ENCODE peak calls at places on chromosome 3, in eight cellular contexts. One of them, this sample, is unnamed.

GRCh38 chr3:126402666-126403302 is 8.1 kb downstream of the CFAP100 start:
- DNase-seq in pons: no peak
- DNase-seq in GM20000: no peak
- DNase-seq in activated effector memory CD4-positive, alpha-beta T cell treated with Interleukin-2 at 50 U/mL for 16 hours: no peak
- DNase-seq in GM12892: no peak
- DNase-seq in tibial artery: peak
- DNase-seq in activated CD4-positive, CD25-positive, alpha-beta regulatory T cell treated with anti-CD3 and anti-CD28 coated beads, Interleukin-2, amount 50 U/mL, for 16 hours: no peak
- DNase-seq in A549: no peak
- DNase-seq in this sample: no peak

GRCh38 chr3:58333206-58334012 is 717 bp downstream of the PXK start:
- DNase-seq in pons: no peak
- DNase-seq in GM20000: peak
- DNase-seq in activated effector memory CD4-positive, alpha-beta T cell treated with Interleukin-2 at 50 U/mL for 16 hours: peak
- DNase-seq in GM12892: peak
- DNase-seq in tibial artery: peak
- DNase-seq in activated CD4-positive, CD25-positive, alpha-beta regulatory T cell treated with anti-CD3 and anti-CD28 coated beads, Interleukin-2, amount 50 U/mL, for 16 hours: no peak
- DNase-seq in A549: no peak
- DNase-seq in this sample: no peak

GRCh38 chr3:125003369-125003853 is 52.4 kb downstream of the HEG1 start:
- DNase-seq in pons: peak
- DNase-seq in GM20000: no peak
- DNase-seq in activated effector memory CD4-positive, alpha-beta T cell treated with Interleukin-2 at 50 U/mL for 16 hours: no peak
- DNase-seq in GM12892: no peak
- DNase-seq in tibial artery: no peak
- DNase-seq in activated CD4-positive, CD25-positive, alpha-beta regulatory T cell treated with anti-CD3 and anti-CD28 coated beads, Interleukin-2, amount 50 U/mL, for 16 hours: no peak
- DNase-seq in A549: no peak
- DNase-seq in this sample: no peak

GRCh38 chr3:95154775-95155174 is 1091.9 kb downstream of the NSUN3 start:
- DNase-seq in pons: no peak
- DNase-seq in GM20000: no peak
- DNase-seq in activated effector memory CD4-positive, alpha-beta T cell treated with Interleukin-2 at 50 U/mL for 16 hours: no peak
- DNase-seq in GM12892: no peak
- DNase-seq in tibial artery: no peak
- DNase-seq in activated CD4-positive, CD25-positive, alpha-beta regulatory T cell treated with anti-CD3 and anti-CD28 coated beads, Interleukin-2, amount 50 U/mL, for 16 hours: no peak
- DNase-seq in A549: no peak
- DNase-seq in this sample: no peak

GRCh38 chr3:170355738-170356595 is 1.5 kb upstream of the SKIL start:
- DNase-seq in pons: peak
- DNase-seq in GM20000: peak
- DNase-seq in activated effector memory CD4-positive, alpha-beta T cell treated with Interleukin-2 at 50 U/mL for 16 hours: no peak
- DNase-seq in GM12892: no peak
- DNase-seq in tibial artery: peak
- DNase-seq in activated CD4-positive, CD25-positive, alpha-beta regulatory T cell treated with anti-CD3 and anti-CD28 coated beads, Interleukin-2, amount 50 U/mL, for 16 hours: no peak
- DNase-seq in A549: no peak
- DNase-seq in this sample: peak

GRCh38 chr3:4417449-4417848 is 49.6 kb downstream of the SUMF1 start:
- DNase-seq in pons: peak
- DNase-seq in GM20000: no peak
- DNase-seq in activated effector memory CD4-positive, alpha-beta T cell treated with Interleukin-2 at 50 U/mL for 16 hours: no peak
- DNase-seq in GM12892: no peak
- DNase-seq in tibial artery: peak
- DNase-seq in activated CD4-positive, CD25-positive, alpha-beta regulatory T cell treated with anti-CD3 and anti-CD28 coated beads, Interleukin-2, amount 50 U/mL, for 16 hours: no peak
- DNase-seq in A549: no peak
- DNase-seq in this sample: no peak

GRCh38 chr3:188624384-188624783 is 470.4 kb downstream of the LPP start:
- DNase-seq in pons: peak
- DNase-seq in GM20000: no peak
- DNase-seq in activated effector memory CD4-positive, alpha-beta T cell treated with Interleukin-2 at 50 U/mL for 16 hours: no peak
- DNase-seq in GM12892: no peak
- DNase-seq in tibial artery: peak
- DNase-seq in activated CD4-positive, CD25-positive, alpha-beta regulatory T cell treated with anti-CD3 and anti-CD28 coated beads, Interleukin-2, amount 50 U/mL, for 16 hours: no peak
- DNase-seq in A549: no peak
- DNase-seq in this sample: no peak

GRCh38 chr3:138113309-138113708 is 2.1 kb downstream of the DZIP1L start:
- DNase-seq in pons: no peak
- DNase-seq in GM20000: no peak
- DNase-seq in activated effector memory CD4-positive, alpha-beta T cell treated with Interleukin-2 at 50 U/mL for 16 hours: no peak
- DNase-seq in GM12892: no peak
- DNase-seq in tibial artery: no peak
- DNase-seq in activated CD4-positive, CD25-positive, alpha-beta regulatory T cell treated with anti-CD3 and anti-CD28 coated beads, Interleukin-2, amount 50 U/mL, for 16 hours: no peak
- DNase-seq in A549: no peak
- DNase-seq in this sample: no peak

GRCh38 chr3:123920868-123921267 is 36.7 kb upstream of the MYLK start:
- DNase-seq in pons: no peak
- DNase-seq in GM20000: no peak
- DNase-seq in activated effector memory CD4-positive, alpha-beta T cell treated with Interleukin-2 at 50 U/mL for 16 hours: no peak
- DNase-seq in GM12892: no peak
- DNase-seq in tibial artery: no peak
- DNase-seq in activated CD4-positive, CD25-positive, alpha-beta regulatory T cell treated with anti-CD3 and anti-CD28 coated beads, Interleukin-2, amount 50 U/mL, for 16 hours: no peak
- DNase-seq in A549: no peak
- DNase-seq in this sample: no peak

GRCh38 chr3:123791417-123791816 is 92.7 kb downstream of the MYLK start:
- DNase-seq in pons: peak
- DNase-seq in GM20000: no peak
- DNase-seq in activated effector memory CD4-positive, alpha-beta T cell treated with Interleukin-2 at 50 U/mL for 16 hours: no peak
- DNase-seq in GM12892: no peak
- DNase-seq in tibial artery: no peak
- DNase-seq in activated CD4-positive, CD25-positive, alpha-beta regulatory T cell treated with anti-CD3 and anti-CD28 coated beads, Interleukin-2, amount 50 U/mL, for 16 hours: no peak
- DNase-seq in A549: no peak
- DNase-seq in this sample: no peak

GRCh38 chr3:172687501-172687900 is 23.4 kb downstream of the NCEH1 start:
- DNase-seq in pons: no peak
- DNase-seq in GM20000: no peak
- DNase-seq in activated effector memory CD4-positive, alpha-beta T cell treated with Interleukin-2 at 50 U/mL for 16 hours: no peak
- DNase-seq in GM12892: no peak
- DNase-seq in tibial artery: no peak
- DNase-seq in activated CD4-positive, CD25-positive, alpha-beta regulatory T cell treated with anti-CD3 and anti-CD28 coated beads, Interleukin-2, amount 50 U/mL, for 16 hours: no peak
- DNase-seq in A549: no peak
- DNase-seq in this sample: no peak

GRCh38 chr3:151183253-151183652 is 19.8 kb downstream of the GPR171 start:
- DNase-seq in pons: no peak
- DNase-seq in GM20000: no peak
- DNase-seq in activated effector memory CD4-positive, alpha-beta T cell treated with Interleukin-2 at 50 U/mL for 16 hours: no peak
- DNase-seq in GM12892: no peak
- DNase-seq in tibial artery: no peak
- DNase-seq in activated CD4-positive, CD25-positive, alpha-beta regulatory T cell treated with anti-CD3 and anti-CD28 coated beads, Interleukin-2, amount 50 U/mL, for 16 hours: no peak
- DNase-seq in A549: no peak
- DNase-seq in this sample: no peak

GRCh38 chr3:47890832-47891620 is 88.1 kb downstream of the DHX30 start:
- DNase-seq in pons: no peak
- DNase-seq in GM20000: no peak
- DNase-seq in activated effector memory CD4-positive, alpha-beta T cell treated with Interleukin-2 at 50 U/mL for 16 hours: no peak
- DNase-seq in GM12892: no peak
- DNase-seq in tibial artery: peak
- DNase-seq in activated CD4-positive, CD25-positive, alpha-beta regulatory T cell treated with anti-CD3 and anti-CD28 coated beads, Interleukin-2, amount 50 U/mL, for 16 hours: no peak
- DNase-seq in A549: no peak
- DNase-seq in this sample: no peak

GRCh38 chr3:18007980-18008379 is 265.5 kb upstream of the TBC1D5 start:
- DNase-seq in pons: no peak
- DNase-seq in GM20000: no peak
- DNase-seq in activated effector memory CD4-positive, alpha-beta T cell treated with Interleukin-2 at 50 U/mL for 16 hours: no peak
- DNase-seq in GM12892: no peak
- DNase-seq in tibial artery: no peak
- DNase-seq in activated CD4-positive, CD25-positive, alpha-beta regulatory T cell treated with anti-CD3 and anti-CD28 coated beads, Interleukin-2, amount 50 U/mL, for 16 hours: no peak
- DNase-seq in A549: no peak
- DNase-seq in this sample: no peak

GRCh38 chr3:147756478-147756877 is 347.3 kb downstream of the ZIC1 start:
- DNase-seq in pons: no peak
- DNase-seq in GM20000: no peak
- DNase-seq in activated effector memory CD4-positive, alpha-beta T cell treated with Interleukin-2 at 50 U/mL for 16 hours: no peak
- DNase-seq in GM12892: no peak
- DNase-seq in tibial artery: no peak
- DNase-seq in activated CD4-positive, CD25-positive, alpha-beta regulatory T cell treated with anti-CD3 and anti-CD28 coated beads, Interleukin-2, amount 50 U/mL, for 16 hours: no peak
- DNase-seq in A549: no peak
- DNase-seq in this sample: no peak

GRCh38 chr3:100912976-100913375 is 80.2 kb downstream of the ABI3BP start:
- DNase-seq in pons: no peak
- DNase-seq in GM20000: no peak
- DNase-seq in activated effector memory CD4-positive, alpha-beta T cell treated with Interleukin-2 at 50 U/mL for 16 hours: no peak
- DNase-seq in GM12892: no peak
- DNase-seq in tibial artery: no peak
- DNase-seq in activated CD4-positive, CD25-positive, alpha-beta regulatory T cell treated with anti-CD3 and anti-CD28 coated beads, Interleukin-2, amount 50 U/mL, for 16 hours: no peak
- DNase-seq in A549: no peak
- DNase-seq in this sample: no peak

GRCh38 chr3:127369356-127369935 is 81.6 kb upstream of the PRR20G start:
- DNase-seq in pons: no peak
- DNase-seq in GM20000: no peak
- DNase-seq in activated effector memory CD4-positive, alpha-beta T cell treated with Interleukin-2 at 50 U/mL for 16 hours: no peak
- DNase-seq in GM12892: no peak
- DNase-seq in tibial artery: no peak
- DNase-seq in activated CD4-positive, CD25-positive, alpha-beta regulatory T cell treated with anti-CD3 and anti-CD28 coated beads, Interleukin-2, amount 50 U/mL, for 16 hours: no peak
- DNase-seq in A549: no peak
- DNase-seq in this sample: no peak

GRCh38 chr3:188071636-188072035 is 82.3 kb upstream of the LPP start:
- DNase-seq in pons: no peak
- DNase-seq in GM20000: no peak
- DNase-seq in activated effector memory CD4-positive, alpha-beta T cell treated with Interleukin-2 at 50 U/mL for 16 hours: no peak
- DNase-seq in GM12892: no peak
- DNase-seq in tibial artery: no peak
- DNase-seq in activated CD4-positive, CD25-positive, alpha-beta regulatory T cell treated with anti-CD3 and anti-CD28 coated beads, Interleukin-2, amount 50 U/mL, for 16 hours: no peak
- DNase-seq in A549: no peak
- DNase-seq in this sample: no peak

GRCh38 chr3:50125541-50126286 is 29.4 kb upstream of the SEMA3F start:
- DNase-seq in pons: no peak
- DNase-seq in GM20000: peak
- DNase-seq in activated effector memory CD4-positive, alpha-beta T cell treated with Interleukin-2 at 50 U/mL for 16 hours: no peak
- DNase-seq in GM12892: no peak
- DNase-seq in tibial artery: peak
- DNase-seq in activated CD4-positive, CD25-positive, alpha-beta regulatory T cell treated with anti-CD3 and anti-CD28 coated beads, Interleukin-2, amount 50 U/mL, for 16 hours: no peak
- DNase-seq in A549: no peak
- DNase-seq in this sample: no peak

GRCh38 chr3:184133840-184134745 is 1.1 kb upstream of the EIF2B5 start:
- DNase-seq in pons: peak
- DNase-seq in GM20000: peak
- DNase-seq in activated effector memory CD4-positive, alpha-beta T cell treated with Interleukin-2 at 50 U/mL for 16 hours: peak
- DNase-seq in GM12892: peak
- DNase-seq in tibial artery: peak
- DNase-seq in activated CD4-positive, CD25-positive, alpha-beta regulatory T cell treated with anti-CD3 and anti-CD28 coated beads, Interleukin-2, amount 50 U/mL, for 16 hours: no peak
- DNase-seq in A549: peak
- DNase-seq in this sample: no peak

GRCh38 chr3:48157950-48158376 is 30.3 kb downstream of the CDC25A start:
- DNase-seq in pons: peak
- DNase-seq in GM20000: peak
- DNase-seq in activated effector memory CD4-positive, alpha-beta T cell treated with Interleukin-2 at 50 U/mL for 16 hours: peak
- DNase-seq in GM12892: no peak
- DNase-seq in tibial artery: peak
- DNase-seq in activated CD4-positive, CD25-positive, alpha-beta regulatory T cell treated with anti-CD3 and anti-CD28 coated beads, Interleukin-2, amount 50 U/mL, for 16 hours: no peak
- DNase-seq in A549: peak
- DNase-seq in this sample: no peak

GRCh38 chr3:39990532-39990931 is 181.1 kb downstream of the MYRIP start:
- DNase-seq in pons: no peak
- DNase-seq in GM20000: peak
- DNase-seq in activated effector memory CD4-positive, alpha-beta T cell treated with Interleukin-2 at 50 U/mL for 16 hours: no peak
- DNase-seq in GM12892: no peak
- DNase-seq in tibial artery: no peak
- DNase-seq in activated CD4-positive, CD25-positive, alpha-beta regulatory T cell treated with anti-CD3 and anti-CD28 coated beads, Interleukin-2, amount 50 U/mL, for 16 hours: no peak
- DNase-seq in A549: peak
- DNase-seq in this sample: no peak

GRCh38 chr3:42403737-42404136 is 6.7 kb downstream of the LYZL4 start:
- DNase-seq in pons: no peak
- DNase-seq in GM20000: no peak
- DNase-seq in activated effector memory CD4-positive, alpha-beta T cell treated with Interleukin-2 at 50 U/mL for 16 hours: no peak
- DNase-seq in GM12892: no peak
- DNase-seq in tibial artery: no peak
- DNase-seq in activated CD4-positive, CD25-positive, alpha-beta regulatory T cell treated with anti-CD3 and anti-CD28 coated beads, Interleukin-2, amount 50 U/mL, for 16 hours: no peak
- DNase-seq in A549: no peak
- DNase-seq in this sample: no peak

GRCh38 chr3:71987089-71987735 is 202.3 kb upstream of the PROK2 start:
- DNase-seq in pons: no peak
- DNase-seq in GM20000: no peak
- DNase-seq in activated effector memory CD4-positive, alpha-beta T cell treated with Interleukin-2 at 50 U/mL for 16 hours: no peak
- DNase-seq in GM12892: no peak
- DNase-seq in tibial artery: no peak
- DNase-seq in activated CD4-positive, CD25-positive, alpha-beta regulatory T cell treated with anti-CD3 and anti-CD28 coated beads, Interleukin-2, amount 50 U/mL, for 16 hours: no peak
- DNase-seq in A549: no peak
- DNase-seq in this sample: no peak

GRCh38 chr3:165994293-165994692 is 157.1 kb upstream of the BCHE start:
- DNase-seq in pons: no peak
- DNase-seq in GM20000: no peak
- DNase-seq in activated effector memory CD4-positive, alpha-beta T cell treated with Interleukin-2 at 50 U/mL for 16 hours: no peak
- DNase-seq in GM12892: no peak
- DNase-seq in tibial artery: no peak
- DNase-seq in activated CD4-positive, CD25-positive, alpha-beta regulatory T cell treated with anti-CD3 and anti-CD28 coated beads, Interleukin-2, amount 50 U/mL, for 16 hours: no peak
- DNase-seq in A549: no peak
- DNase-seq in this sample: no peak

GRCh38 chr3:142647856-142648255 is 51.7 kb downstream of the PLS1 start:
- DNase-seq in pons: no peak
- DNase-seq in GM20000: no peak
- DNase-seq in activated effector memory CD4-positive, alpha-beta T cell treated with Interleukin-2 at 50 U/mL for 16 hours: no peak
- DNase-seq in GM12892: no peak
- DNase-seq in tibial artery: no peak
- DNase-seq in activated CD4-positive, CD25-positive, alpha-beta regulatory T cell treated with anti-CD3 and anti-CD28 coated beads, Interleukin-2, amount 50 U/mL, for 16 hours: no peak
- DNase-seq in A549: peak
- DNase-seq in this sample: no peak

GRCh38 chr3:168384990-168385389 is 289.3 kb upstream of the GOLIM4 start:
- DNase-seq in pons: no peak
- DNase-seq in GM20000: no peak
- DNase-seq in activated effector memory CD4-positive, alpha-beta T cell treated with Interleukin-2 at 50 U/mL for 16 hours: no peak
- DNase-seq in GM12892: no peak
- DNase-seq in tibial artery: no peak
- DNase-seq in activated CD4-positive, CD25-positive, alpha-beta regulatory T cell treated with anti-CD3 and anti-CD28 coated beads, Interleukin-2, amount 50 U/mL, for 16 hours: no peak
- DNase-seq in A549: no peak
- DNase-seq in this sample: no peak

GRCh38 chr3:4071481-4072184 is 231.5 kb upstream of the SETMAR start:
- DNase-seq in pons: no peak
- DNase-seq in GM20000: no peak
- DNase-seq in activated effector memory CD4-positive, alpha-beta T cell treated with Interleukin-2 at 50 U/mL for 16 hours: no peak
- DNase-seq in GM12892: no peak
- DNase-seq in tibial artery: no peak
- DNase-seq in activated CD4-positive, CD25-positive, alpha-beta regulatory T cell treated with anti-CD3 and anti-CD28 coated beads, Interleukin-2, amount 50 U/mL, for 16 hours: no peak
- DNase-seq in A549: no peak
- DNase-seq in this sample: no peak

GRCh38 chr3:198028718-198029117 is 68.7 kb downstream of the LMLN start:
- DNase-seq in pons: no peak
- DNase-seq in GM20000: no peak
- DNase-seq in activated effector memory CD4-positive, alpha-beta T cell treated with Interleukin-2 at 50 U/mL for 16 hours: no peak
- DNase-seq in GM12892: no peak
- DNase-seq in tibial artery: no peak
- DNase-seq in activated CD4-positive, CD25-positive, alpha-beta regulatory T cell treated with anti-CD3 and anti-CD28 coated beads, Interleukin-2, amount 50 U/mL, for 16 hours: no peak
- DNase-seq in A549: no peak
- DNase-seq in this sample: no peak

GRCh38 chr3:41200669-41201021 is 1.3 kb downstream of the CTNNB1 start:
- DNase-seq in pons: peak
- DNase-seq in GM20000: peak
- DNase-seq in activated effector memory CD4-positive, alpha-beta T cell treated with Interleukin-2 at 50 U/mL for 16 hours: no peak
- DNase-seq in GM12892: no peak
- DNase-seq in tibial artery: no peak
- DNase-seq in activated CD4-positive, CD25-positive, alpha-beta regulatory T cell treated with anti-CD3 and anti-CD28 coated beads, Interleukin-2, amount 50 U/mL, for 16 hours: no peak
- DNase-seq in A549: no peak
- DNase-seq in this sample: peak

GRCh38 chr3:53328750-53329149 is 18.6 kb downstream of the DCP1A start:
- DNase-seq in pons: no peak
- DNase-seq in GM20000: no peak
- DNase-seq in activated effector memory CD4-positive, alpha-beta T cell treated with Interleukin-2 at 50 U/mL for 16 hours: no peak
- DNase-seq in GM12892: no peak
- DNase-seq in tibial artery: no peak
- DNase-seq in activated CD4-positive, CD25-positive, alpha-beta regulatory T cell treated with anti-CD3 and anti-CD28 coated beads, Interleukin-2, amount 50 U/mL, for 16 hours: no peak
- DNase-seq in A549: no peak
- DNase-seq in this sample: no peak

GRCh38 chr3:152460936-152461335 is 192.2 kb downstream of the MBNL1 start:
- DNase-seq in pons: peak
- DNase-seq in GM20000: no peak
- DNase-seq in activated effector memory CD4-positive, alpha-beta T cell treated with Interleukin-2 at 50 U/mL for 16 hours: no peak
- DNase-seq in GM12892: no peak
- DNase-seq in tibial artery: no peak
- DNase-seq in activated CD4-positive, CD25-positive, alpha-beta regulatory T cell treated with anti-CD3 and anti-CD28 coated beads, Interleukin-2, amount 50 U/mL, for 16 hours: no peak
- DNase-seq in A549: no peak
- DNase-seq in this sample: no peak

GRCh38 chr3:171959532-171960044 is 79.8 kb upstream of the FNDC3B start:
- DNase-seq in pons: no peak
- DNase-seq in GM20000: no peak
- DNase-seq in activated effector memory CD4-positive, alpha-beta T cell treated with Interleukin-2 at 50 U/mL for 16 hours: no peak
- DNase-seq in GM12892: no peak
- DNase-seq in tibial artery: no peak
- DNase-seq in activated CD4-positive, CD25-positive, alpha-beta regulatory T cell treated with anti-CD3 and anti-CD28 coated beads, Interleukin-2, amount 50 U/mL, for 16 hours: no peak
- DNase-seq in A549: no peak
- DNase-seq in this sample: no peak